ENCODE peak calls at places on chromosomes 5 and 9, in eight cellular contexts. One of them, this sample, is unnamed.

GRCh38 chr9:73344060-73344459 is 192.4 kb downstream of the ANXA1 start:
- DNase-seq in SJSA1: no peak
- DNase-seq in aorta: no peak
- DNase-seq in memory B cell: no peak
- DNase-seq in GM12878: no peak
- DNase-seq in stromal cell of bone marrow: no peak
- DNase-seq in activated T-helper 1 cell treated with Interleukin-2 at 50 U/mL for 16 hours: no peak
- DNase-seq in uterus: no peak
- DNase-seq in this sample: no peak

GRCh38 chr9:18368206-18368605 is 105.7 kb upstream of the ADAMTSL1 start:
- DNase-seq in SJSA1: no peak
- DNase-seq in aorta: no peak
- DNase-seq in memory B cell: no peak
- DNase-seq in GM12878: no peak
- DNase-seq in stromal cell of bone marrow: no peak
- DNase-seq in activated T-helper 1 cell treated with Interleukin-2 at 50 U/mL for 16 hours: no peak
- DNase-seq in uterus: no peak
- DNase-seq in this sample: no peak

GRCh38 chr5:88144219-88145040 is 124.2 kb downstream of the TMEM161B start:
- DNase-seq in SJSA1: no peak
- DNase-seq in aorta: peak
- DNase-seq in memory B cell: no peak
- DNase-seq in GM12878: no peak
- DNase-seq in stromal cell of bone marrow: no peak
- DNase-seq in activated T-helper 1 cell treated with Interleukin-2 at 50 U/mL for 16 hours: no peak
- DNase-seq in uterus: peak
- DNase-seq in this sample: no peak

GRCh38 chr5:64869419-64869818 is 100.7 kb downstream of the CWC27 start:
- DNase-seq in SJSA1: no peak
- DNase-seq in aorta: no peak
- DNase-seq in memory B cell: no peak
- DNase-seq in GM12878: no peak
- DNase-seq in stromal cell of bone marrow: peak
- DNase-seq in activated T-helper 1 cell treated with Interleukin-2 at 50 U/mL for 16 hours: no peak
- DNase-seq in uterus: no peak
- DNase-seq in this sample: no peak

GRCh38 chr5:94376672-94377345 is 241.6 kb downstream of the KIAA0825 start:
- DNase-seq in SJSA1: no peak
- DNase-seq in aorta: no peak
- DNase-seq in memory B cell: no peak
- DNase-seq in GM12878: no peak
- DNase-seq in stromal cell of bone marrow: no peak
- DNase-seq in activated T-helper 1 cell treated with Interleukin-2 at 50 U/mL for 16 hours: no peak
- DNase-seq in uterus: no peak
- DNase-seq in this sample: no peak

GRCh38 chr9:107712390-107712789 is 222.8 kb upstream of the KLF4 start:
- DNase-seq in SJSA1: no peak
- DNase-seq in aorta: no peak
- DNase-seq in memory B cell: no peak
- DNase-seq in GM12878: no peak
- DNase-seq in stromal cell of bone marrow: no peak
- DNase-seq in activated T-helper 1 cell treated with Interleukin-2 at 50 U/mL for 16 hours: no peak
- DNase-seq in uterus: no peak
- DNase-seq in this sample: no peak

GRCh38 chr9:110241491-110242321 is 14.6 kb downstream of the TXN start:
- DNase-seq in SJSA1: no peak
- DNase-seq in aorta: no peak
- DNase-seq in memory B cell: no peak
- DNase-seq in GM12878: no peak
- DNase-seq in stromal cell of bone marrow: no peak
- DNase-seq in activated T-helper 1 cell treated with Interleukin-2 at 50 U/mL for 16 hours: no peak
- DNase-seq in uterus: no peak
- DNase-seq in this sample: no peak

GRCh38 chr9:123005964-123006363 is 27.5 kb upstream of the GPR21 start:
- DNase-seq in SJSA1: no peak
- DNase-seq in aorta: no peak
- DNase-seq in memory B cell: no peak
- DNase-seq in GM12878: no peak
- DNase-seq in stromal cell of bone marrow: no peak
- DNase-seq in activated T-helper 1 cell treated with Interleukin-2 at 50 U/mL for 16 hours: no peak
- DNase-seq in uterus: no peak
- DNase-seq in this sample: no peak

GRCh38 chr5:91121347-91121993 is 261.6 kb downstream of the ARRDC3 start:
- DNase-seq in SJSA1: no peak
- DNase-seq in aorta: no peak
- DNase-seq in memory B cell: no peak
- DNase-seq in GM12878: no peak
- DNase-seq in stromal cell of bone marrow: no peak
- DNase-seq in activated T-helper 1 cell treated with Interleukin-2 at 50 U/mL for 16 hours: no peak
- DNase-seq in uterus: no peak
- DNase-seq in this sample: no peak

GRCh38 chr5:128099944-128100343 is 16.4 kb downstream of the SLC12A2 start:
- DNase-seq in SJSA1: no peak
- DNase-seq in aorta: no peak
- DNase-seq in memory B cell: no peak
- DNase-seq in GM12878: no peak
- DNase-seq in stromal cell of bone marrow: no peak
- DNase-seq in activated T-helper 1 cell treated with Interleukin-2 at 50 U/mL for 16 hours: no peak
- DNase-seq in uterus: no peak
- DNase-seq in this sample: no peak

GRCh38 chr5:144460608-144461007 is 289.9 kb downstream of the KCTD16 start:
- DNase-seq in SJSA1: no peak
- DNase-seq in aorta: no peak
- DNase-seq in memory B cell: no peak
- DNase-seq in GM12878: no peak
- DNase-seq in stromal cell of bone marrow: no peak
- DNase-seq in activated T-helper 1 cell treated with Interleukin-2 at 50 U/mL for 16 hours: no peak
- DNase-seq in uterus: no peak
- DNase-seq in this sample: no peak

GRCh38 chr5:134604908-134605307 is 27.7 kb downstream of the SAR1B start:
- DNase-seq in SJSA1: no peak
- DNase-seq in aorta: no peak
- DNase-seq in memory B cell: no peak
- DNase-seq in GM12878: no peak
- DNase-seq in stromal cell of bone marrow: no peak
- DNase-seq in activated T-helper 1 cell treated with Interleukin-2 at 50 U/mL for 16 hours: no peak
- DNase-seq in uterus: no peak
- DNase-seq in this sample: no peak

GRCh38 chr5:111364992-111365391 is 140.8 kb downstream of the CAMK4 start:
- DNase-seq in SJSA1: no peak
- DNase-seq in aorta: no peak
- DNase-seq in memory B cell: no peak
- DNase-seq in GM12878: no peak
- DNase-seq in stromal cell of bone marrow: no peak
- DNase-seq in activated T-helper 1 cell treated with Interleukin-2 at 50 U/mL for 16 hours: no peak
- DNase-seq in uterus: no peak
- DNase-seq in this sample: no peak

GRCh38 chr5:16568875-16569580 is 47.8 kb downstream of the RETREG1 start:
- DNase-seq in SJSA1: no peak
- DNase-seq in aorta: no peak
- DNase-seq in memory B cell: no peak
- DNase-seq in GM12878: no peak
- DNase-seq in stromal cell of bone marrow: no peak
- DNase-seq in activated T-helper 1 cell treated with Interleukin-2 at 50 U/mL for 16 hours: no peak
- DNase-seq in uterus: no peak
- DNase-seq in this sample: no peak

GRCh38 chr9:5553211-5553610 is 42.9 kb downstream of the PDCD1LG2 start:
- DNase-seq in SJSA1: no peak
- DNase-seq in aorta: no peak
- DNase-seq in memory B cell: no peak
- DNase-seq in GM12878: no peak
- DNase-seq in stromal cell of bone marrow: peak
- DNase-seq in activated T-helper 1 cell treated with Interleukin-2 at 50 U/mL for 16 hours: no peak
- DNase-seq in uterus: no peak
- DNase-seq in this sample: no peak

GRCh38 chr9:114377046-114377445 is 10.7 kb downstream of the AKNA start:
- DNase-seq in SJSA1: no peak
- DNase-seq in aorta: peak
- DNase-seq in memory B cell: no peak
- DNase-seq in GM12878: no peak
- DNase-seq in stromal cell of bone marrow: no peak
- DNase-seq in activated T-helper 1 cell treated with Interleukin-2 at 50 U/mL for 16 hours: no peak
- DNase-seq in uterus: no peak
- DNase-seq in this sample: no peak

GRCh38 chr5:181191526-181192336 is 13.3 kb downstream of the TRIM7 start:
- DNase-seq in SJSA1: peak
- DNase-seq in aorta: peak
- DNase-seq in memory B cell: peak
- DNase-seq in GM12878: peak
- DNase-seq in stromal cell of bone marrow: peak
- DNase-seq in activated T-helper 1 cell treated with Interleukin-2 at 50 U/mL for 16 hours: peak
- DNase-seq in uterus: peak
- DNase-seq in this sample: peak

GRCh38 chr5:174418809-174419522 is 305.4 kb upstream of the MSX2 start:
- DNase-seq in SJSA1: no peak
- DNase-seq in aorta: no peak
- DNase-seq in memory B cell: no peak
- DNase-seq in GM12878: no peak
- DNase-seq in stromal cell of bone marrow: no peak
- DNase-seq in activated T-helper 1 cell treated with Interleukin-2 at 50 U/mL for 16 hours: no peak
- DNase-seq in uterus: no peak
- DNase-seq in this sample: no peak

GRCh38 chr9:86585422-86586143 is 231.4 kb upstream of the TUT7 start:
- DNase-seq in SJSA1: no peak
- DNase-seq in aorta: no peak
- DNase-seq in memory B cell: no peak
- DNase-seq in GM12878: no peak
- DNase-seq in stromal cell of bone marrow: no peak
- DNase-seq in activated T-helper 1 cell treated with Interleukin-2 at 50 U/mL for 16 hours: no peak
- DNase-seq in uterus: no peak
- DNase-seq in this sample: no peak

GRCh38 chr9:91312717-91313325 is 48.9 kb downstream of the AUH start:
- DNase-seq in SJSA1: no peak
- DNase-seq in aorta: no peak
- DNase-seq in memory B cell: no peak
- DNase-seq in GM12878: no peak
- DNase-seq in stromal cell of bone marrow: no peak
- DNase-seq in activated T-helper 1 cell treated with Interleukin-2 at 50 U/mL for 16 hours: no peak
- DNase-seq in uterus: no peak
- DNase-seq in this sample: no peak

GRCh38 chr9:116875576-116875975 is 188.5 kb downstream of the TRIM32 start:
- DNase-seq in SJSA1: no peak
- DNase-seq in aorta: no peak
- DNase-seq in memory B cell: no peak
- DNase-seq in GM12878: no peak
- DNase-seq in stromal cell of bone marrow: no peak
- DNase-seq in activated T-helper 1 cell treated with Interleukin-2 at 50 U/mL for 16 hours: no peak
- DNase-seq in uterus: no peak
- DNase-seq in this sample: no peak

GRCh38 chr9:137447722-137448568 is 6.8 kb upstream of the ENTPD8 start:
- DNase-seq in SJSA1: no peak
- DNase-seq in aorta: no peak
- DNase-seq in memory B cell: no peak
- DNase-seq in GM12878: no peak
- DNase-seq in stromal cell of bone marrow: no peak
- DNase-seq in activated T-helper 1 cell treated with Interleukin-2 at 50 U/mL for 16 hours: no peak
- DNase-seq in uterus: no peak
- DNase-seq in this sample: no peak

GRCh38 chr5:74685979-74686631 is 1.1 kb downstream of the HEXB start:
- DNase-seq in SJSA1: no peak
- DNase-seq in aorta: no peak
- DNase-seq in memory B cell: peak
- DNase-seq in GM12878: peak
- DNase-seq in stromal cell of bone marrow: no peak
- DNase-seq in activated T-helper 1 cell treated with Interleukin-2 at 50 U/mL for 16 hours: no peak
- DNase-seq in uterus: no peak
- DNase-seq in this sample: no peak